ENCODE peak calls at places on chromosome 11, in five cellular contexts. M is body of pancreas, O is GM10248, F is cardiac fibroblast, X is neural crest cell. Q is an unnamed sample.

GRCh38 chr11:76206327-76207081 is at the start of gene WNT11:
- DNase-seq in O (peak; percentile 61), M (peak; percentile 71), F (peak; percentile 25), X (peak; percentile 41), Q (peak; percentile 67)

GRCh38 chr11:68189888-68190287 is 23.2 kb downstream of the KMT5B start:
- DNase-seq in M (no peak), F (no peak), X (no peak), O (no peak), Q (no peak)

GRCh38 chr11:111730031-111730430 is 36.2 kb downstream of the PPP2R1B start:
- DNase-seq in X (no peak), F (no peak), M (no peak), O (no peak), Q (no peak)

GRCh38 chr11:66004186-66004585 is 1.9 kb downstream of the BANF1 start:
- DNase-seq in X (no peak), F (no peak), O (no peak), M (no peak), Q (no peak)

GRCh38 chr11:63212742-63213141 is 30.7 kb downstream of the SLC22A25 start:
- DNase-seq in X (peak; percentile 20), F (peak; percentile 55), M (peak; percentile 22), O (peak; percentile 24), Q (no peak)

GRCh38 chr11:86955111-86955673 is at the start of gene FZD4:
- DNase-seq in M (peak; percentile 91), F (peak; percentile 87), X (peak; percentile 79), O (peak; percentile 93), Q (peak; percentile 94)

GRCh38 chr11:83909579-83909978 is 623.4 kb upstream of the CCDC90B start:
- DNase-seq in X (no peak), M (no peak), F (no peak), O (no peak), Q (no peak)

GRCh38 chr11:105838668-105839403 is 183.2 kb downstream of the MSANTD4 start:
- DNase-seq in X (no peak), O (no peak), M (no peak), F (peak; percentile 10), Q (no peak)

GRCh38 chr11:75031224-75031753 is 42.6 kb downstream of the NEU3 start:
- DNase-seq in F (peak; percentile 92), X (no peak), M (peak; percentile 26), O (no peak), Q (no peak)

GRCh38 chr11:7632211-7632610 is 41.1 kb downstream of the CYB5R2 start:
- DNase-seq in M (no peak), X (no peak), F (no peak), O (no peak), Q (no peak)

GRCh38 chr11:78851883-78852586 is 277.4 kb upstream of the NARS2 start:
- DNase-seq in F (no peak), X (no peak), M (peak; percentile 39), O (no peak), Q (no peak)

GRCh38 chr11:11813288-11813962 is 28.3 kb upstream of the USP47 start:
- DNase-seq in M (peak; percentile 77), F (peak; percentile 97), X (no peak), O (no peak), Q (no peak)

GRCh38 chr11:19814421-19814820 is 101.8 kb downstream of the NAV2 start:
- DNase-seq in X (no peak), M (no peak), O (no peak), F (no peak), Q (no peak)

GRCh38 chr11:128520206-128520885 is 67.0 kb downstream of the ETS1 start:
- DNase-seq in O (no peak), M (no peak), X (no peak), F (peak; percentile 54), Q (no peak)

GRCh38 chr11:69080361-69080973 is 31.7 kb downstream of the TPCN2 start:
- DNase-seq in F (peak; percentile 38), X (no peak), O (no peak), M (no peak), Q (no peak)

GRCh38 chr11:120974980-120975379 is 48.9 kb upstream of the TBCEL start:
- DNase-seq in M (no peak), O (no peak), F (no peak), X (no peak), Q (no peak)

GRCh38 chr11:37946155-37946766 is 1348.2 kb upstream of the RAG2 start:
- DNase-seq in O (no peak), M (peak; percentile 45), X (peak; percentile 30), F (peak; percentile 72), Q (no peak)

GRCh38 chr11:9719949-9720646 is 56.2 kb downstream of the SWAP70 start:
- DNase-seq in F (peak; percentile 25), X (no peak), O (peak; percentile 26), M (no peak), Q (no peak)

DNA sequence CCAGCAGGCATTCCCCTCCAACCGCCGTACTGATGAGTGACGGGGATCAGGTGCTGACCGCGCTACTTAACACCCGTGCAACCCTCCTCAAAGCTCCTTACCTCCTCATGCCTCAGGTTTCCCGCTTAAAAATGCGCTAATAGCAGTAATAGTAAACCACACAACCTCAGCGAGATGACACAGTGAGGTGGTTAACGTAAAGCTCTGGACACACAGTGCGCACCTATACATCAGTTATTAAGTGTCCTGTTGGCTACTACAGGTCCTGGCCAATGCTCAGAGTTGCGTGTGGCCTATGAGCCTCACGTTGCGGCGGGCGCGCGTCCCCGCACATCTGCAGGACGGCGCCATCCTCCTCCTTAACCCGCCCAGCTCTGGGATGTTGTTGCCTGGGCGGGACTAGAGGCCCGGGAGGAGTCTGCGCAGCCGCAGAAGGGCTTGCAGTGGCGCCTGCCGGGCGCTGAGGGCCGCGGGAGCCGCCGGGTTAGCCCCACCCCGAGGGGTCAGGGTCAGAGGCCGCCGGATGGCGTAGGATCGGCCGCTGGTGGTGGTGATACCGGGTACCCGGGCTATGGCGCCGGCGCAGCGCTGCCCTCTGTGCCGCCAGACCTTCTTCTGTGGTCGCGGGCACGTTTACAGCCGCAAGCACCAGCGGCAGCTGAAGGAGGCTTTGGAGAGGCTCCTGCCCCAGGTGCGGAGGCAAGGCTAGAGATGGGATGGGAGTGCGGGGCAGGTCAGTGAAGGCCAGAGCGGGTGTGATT is at the start of gene CENATAC:
- DNase-seq in O (peak; percentile 99), X (peak; percentile 96), F (peak; percentile 88), M (peak; percentile 95), Q (peak; percentile 97)
- TF ChIP-seq CTCF in O (no peak), X (no peak), F (no peak), M (no peak), Q (peak; percentile 28)

GRCh38 chr11:43278302-43278956 is 33.4 kb upstream of the API5 start:
- DNase-seq in O (no peak), M (no peak), X (no peak), F (peak; percentile 59), Q (no peak)
- TF ChIP-seq CTCF in O (peak; percentile 23), M (peak; percentile 19), X (peak; percentile 57), F (peak; percentile 37), Q (peak; percentile 57)

GRCh38 chr11:57763568-57763967 is 2.0 kb downstream of the CTNND1 start:
- DNase-seq in O (no peak), M (no peak), X (no peak), F (peak; percentile 61), Q (no peak)
- TF ChIP-seq CTCF in O (no peak), M (no peak), X (peak; percentile 51), F (peak; percentile 51), Q (peak; percentile 52)

GRCh38 chr11:46679252-46680163 is 20.9 kb downstream of the ARHGAP1 start:
- DNase-seq in F (no peak), X (no peak), M (peak; percentile 58), O (no peak), Q (peak; percentile 13)

GRCh38 chr11:46678741-46679130 is 21.7 kb downstream of the ARHGAP1 start:
- DNase-seq in O (no peak), X (no peak), F (no peak), M (no peak), Q (no peak)

GRCh38 chr11:46677169-46677568 is 23.2 kb downstream of the ARHGAP1 start:
- DNase-seq in M (no peak), O (no peak), X (no peak), F (no peak), Q (no peak)

GRCh38 chr11:46676436-46677158 is 23.8 kb downstream of the ARHGAP1 start:
- DNase-seq in F (no peak), M (no peak), O (no peak), X (no peak), Q (no peak)

GRCh38 chr11:46677991-46678740 is 22.3 kb downstream of the ARHGAP1 start:
- DNase-seq in M (no peak), X (no peak), O (no peak), F (peak; percentile 41), Q (no peak)
- TF ChIP-seq CTCF in M (no peak), X (no peak), O (no peak), F (no peak), Q (no peak)

GRCh38 chr11:46119352-46120216 is 1.7 kb downstream of the PHF21A start:
- DNase-seq in X (peak; percentile 53), M (peak; percentile 64), F (peak; percentile 77), O (peak; percentile 59), Q (peak; percentile 35)

GRCh38 chr11:46116007-46116711 is 5.1 kb downstream of the PHF21A start:
- DNase-seq in O (no peak), M (no peak), F (no peak), X (no peak), Q (no peak)

GRCh38 chr11:46120361-46120710 is 918 bp downstream of the PHF21A start:
- DNase-seq in M (peak; percentile 17), O (no peak), F (no peak), X (peak; percentile 5), Q (peak; percentile 24)

GRCh38 chr11:46119053-46119351 is 2.3 kb downstream of the PHF21A start:
- DNase-seq in O (no peak), F (no peak), X (no peak), M (no peak), Q (no peak)

GRCh38 chr11:46117842-46118241 is 3.4 kb downstream of the PHF21A start:
- DNase-seq in M (no peak), X (no peak), F (peak; percentile 24), O (no peak), Q (no peak)
- TF ChIP-seq CTCF in M (no peak), X (peak; percentile 50), F (peak; percentile 30), O (peak; percentile 51), Q (peak; percentile 19)

GRCh38 chr11:73048446-73048845 is 93.7 kb downstream of the FCHSD2 start:
- DNase-seq in O (no peak), X (no peak), M (no peak), F (no peak), Q (no peak)

DNA sequence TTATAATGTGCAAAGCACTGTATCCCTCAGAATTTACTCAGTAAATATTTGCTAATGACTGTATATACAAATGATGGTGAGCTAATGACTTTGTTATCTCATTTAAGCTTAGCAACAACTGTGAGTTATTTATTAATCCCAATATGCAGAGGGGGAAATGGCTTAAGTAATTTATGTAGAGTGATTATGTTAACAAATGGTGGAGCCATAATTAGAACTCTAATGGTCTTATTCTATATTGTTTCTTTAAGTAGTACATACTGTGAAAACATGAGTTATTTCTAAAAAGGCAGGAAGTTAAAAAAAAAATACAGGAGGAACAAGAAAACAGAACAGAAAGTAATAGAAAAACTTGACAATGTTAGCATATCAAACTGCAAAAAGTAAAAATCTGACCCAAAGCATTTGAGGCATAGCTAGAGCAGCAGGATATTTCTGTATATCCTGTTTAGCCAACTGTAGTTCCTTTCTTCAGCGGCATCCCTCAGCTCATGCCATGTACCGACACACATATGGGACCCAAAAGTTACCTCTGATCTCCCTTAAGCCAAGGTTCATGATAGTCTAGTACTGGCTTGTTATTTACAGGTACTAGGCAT is 94.2 kb downstream of the FCHSD2 start:
- DNase-seq in M (no peak), X (no peak), F (no peak), O (no peak), Q (no peak)
- TF ChIP-seq CTCF in M (no peak), X (no peak), F (no peak), O (no peak), Q (no peak)

GRCh38 chr11:113974741-113975470 is at the start of gene HTR3A:
- DNase-seq in M (peak; percentile 93), X (peak; percentile 16), F (no peak), O (no peak), Q (peak; percentile 65)
- TF ChIP-seq CTCF in M (no peak), X (no peak), F (no peak), O (no peak), Q (no peak)